ENCODE peak calls at places on chromosome 10, in five cellular contexts. C is NCI-H226; B is stimulated activated CD4-positive, alpha-beta T cell treated with anti-CD3 and anti-CD28 coated beads, TNF-alpha, amount 100 ng/mL, for 24 hours; V is hypothalamus; O is anterior cingulate cortex. D is an unnamed sample.

GRCh38 chr10:121243003-121243898 is 355.0 kb downstream of the FGFR2 start:
- DNase-seq in C (no peak), B (no peak), V (no peak), O (no peak), D (no peak)

GRCh38 chr10:104614245-104614831 is 26.8 kb upstream of the SORCS3 start:
- DNase-seq in C (no peak), B (no peak), V (no peak), O (no peak), D (no peak)

GRCh38 chr10:95242581-95243317 is 48.1 kb downstream of the PDLIM1 start:
- DNase-seq in C (peak; percentile 38), B (no peak), V (no peak), O (no peak), D (no peak)

GRCh38 chr10:5563237-5563961 is 38.6 kb downstream of the CALML3 start:
- DNase-seq in C (no peak), B (no peak), V (no peak), O (no peak), D (no peak)

GRCh38 chr10:99372546-99373271 is 43.6 kb downstream of the CNNM1 start:
- DNase-seq in C (no peak), B (no peak), V (no peak), O (no peak), D (no peak)

GRCh38 chr10:114548662-114549061 is 109.4 kb downstream of the ABLIM1 start:
- DNase-seq in C (no peak), B (no peak), V (no peak), O (no peak), D (no peak)

GRCh38 chr10:8758029-8758428 is 703.5 kb downstream of the GATA3 start:
- DNase-seq in C (peak; percentile 53), B (no peak), V (no peak), O (no peak), D (no peak)

GRCh38 chr10:57664815-57665214 is 602.9 kb downstream of the IPMK start:
- DNase-seq in C (no peak), B (no peak), V (no peak), O (no peak), D (no peak)

GRCh38 chr10:128725531-128725930 is 599.3 kb upstream of the MKI67 start:
- DNase-seq in C (no peak), B (no peak), V (no peak), O (no peak), D (no peak)

GRCh38 chr10:97188234-97188847 is 2.6 kb upstream of the SLIT1 start:
- DNase-seq in C (no peak), B (no peak), V (no peak), O (peak; percentile 48), D (no peak)

GRCh38 chr10:132836248-132836831 is 50.4 kb upstream of the NKX6-2 start:
- DNase-seq in C (no peak), B (no peak), V (no peak), O (no peak), D (no peak)

GRCh38 chr10:10295537-10295936 is 722.1 kb upstream of the CELF2 start:
- DNase-seq in C (no peak), B (no peak), V (no peak), O (no peak), D (no peak)

GRCh38 chr10:18582803-18583202 is 68.6 kb downstream of the NSUN6 start:
- DNase-seq in C (peak; percentile 71), B (no peak), V (no peak), O (no peak), D (no peak)

D was measured in astrocyte of the cerebellum.